ENCODE peak calls at places on chromosomes 13 and 19, in seven cellular contexts. J, M, H, N, S, O and Z are unnamed samples.

GRCh38 chr19:15464394-15465385 is at the start of gene RASAL3:
- DNase-seq in J (peak), M (no peak), H (no peak), N (no peak), S (no peak), O (no peak), Z (no peak)

GRCh38 chr13:99658266-99658991 is 157.2 kb downstream of the TM9SF2 start:
- DNase-seq in J (peak), M (peak), H (no peak), N (peak), S (peak), O (peak), Z (no peak)

GRCh38 chr13:60887711-60888110 is 490.7 kb downstream of the TDRD3 start:
- DNase-seq in J (no peak), M (no peak), H (no peak), N (no peak), S (no peak), O (peak), Z (no peak)

GRCh38 chr13:94249512-94249911 is 230.0 kb downstream of the DCT start:
- DNase-seq in J (no peak), M (no peak), H (no peak), N (no peak), S (no peak), O (no peak), Z (no peak)

GRCh38 chr13:80040219-80040976 is 300.5 kb downstream of the SPRY2 start:
- DNase-seq in J (peak), M (no peak), H (peak), N (peak), S (no peak), O (peak), Z (no peak)

GRCh38 chr19:1445185-1445931 is 4.6 kb upstream of the APC2 start:
- DNase-seq in J (peak), M (peak), H (peak), N (no peak), S (peak), O (peak), Z (peak)

GRCh38 chr19:47253467-47253881 is 2.9 kb upstream of the CCDC9 start:
- DNase-seq in J (no peak), M (no peak), H (no peak), N (no peak), S (no peak), O (peak), Z (no peak)

GRCh38 chr13:29524176-29524575 is 71.3 kb downstream of the SLC7A1 start:
- DNase-seq in J (no peak), M (no peak), H (no peak), N (no peak), S (no peak), O (no peak), Z (no peak)

GRCh38 chr19:56671613-56671994 is at the start of gene ZNF835:
- DNase-seq in J (peak), M (peak), H (no peak), N (no peak), S (peak), O (peak), Z (peak)

GRCh38 chr13:103156346-103156998 is 90.3 kb upstream of the SLC10A2 start:
- DNase-seq in J (no peak), M (peak), H (no peak), N (no peak), S (no peak), O (no peak), Z (no peak)

GRCh38 chr13:72911988-72912387 is 130.1 kb downstream of the PIBF1 start:
- DNase-seq in J (no peak), M (no peak), H (no peak), N (no peak), S (no peak), O (no peak), Z (no peak)

GRCh38 chr19:46885411-46885810 is 24.6 kb downstream of the ARHGAP35 start:
- DNase-seq in J (no peak), M (no peak), H (no peak), N (no peak), S (no peak), O (no peak), Z (no peak)

GRCh38 chr13:38417727-38418126 is 68.1 kb downstream of the UFM1 start:
- DNase-seq in J (no peak), M (no peak), H (peak), N (no peak), S (no peak), O (peak), Z (no peak)

GRCh38 chr13:110015253-110015652 is 228.9 kb upstream of the IRS2 start:
- DNase-seq in J (no peak), M (no peak), H (peak), N (no peak), S (no peak), O (peak), Z (no peak)

GRCh38 chr13:111967572-111968201 is 99.3 kb upstream of the SOX1 start:
- DNase-seq in J (no peak), M (peak), H (no peak), N (no peak), S (no peak), O (no peak), Z (no peak)

GRCh38 chr19:38023245-38023644 is 116.2 kb downstream of the SIPA1L3 start:
- DNase-seq in J (no peak), M (no peak), H (no peak), N (no peak), S (no peak), O (peak), Z (no peak)

GRCh38 chr13:107574517-107575215 is 640.7 kb downstream of the LIG4 start:
- DNase-seq in J (no peak), M (no peak), H (no peak), N (no peak), S (no peak), O (no peak), Z (no peak)

GRCh38 chr19:13621413-13621812 is 115.1 kb upstream of the CACNA1A start:
- DNase-seq in J (no peak), M (no peak), H (peak), N (peak), S (peak), O (peak), Z (peak)

GRCh38 chr13:51728275-51728673 is 75.7 kb downstream of the DHRS12 start:
- DNase-seq in J (no peak), M (no peak), H (no peak), N (no peak), S (no peak), O (no peak), Z (no peak)

GRCh38 chr19:47141695-47142094 is 11.1 kb downstream of the SAE1 start:
- DNase-seq in J (no peak), M (no peak), H (no peak), N (no peak), S (no peak), O (no peak), Z (no peak)

GRCh38 chr19:47765522-47766358 is 12.8 kb upstream of the SELENOW start:
- DNase-seq in J (peak), M (peak), H (no peak), N (no peak), S (peak), O (peak), Z (no peak)

GRCh38 chr13:111792956-111793355 is 274.0 kb upstream of the SOX1 start:
- DNase-seq in J (no peak), M (no peak), H (no peak), N (no peak), S (no peak), O (no peak), Z (no peak)

GRCh38 chr19:4365791-4366665 is 22.7 kb downstream of the MPND start:
- DNase-seq in J (no peak), M (no peak), H (no peak), N (no peak), S (no peak), O (no peak), Z (no peak)

GRCh38 chr19:31676271-31677004 is 327.2 kb upstream of the TSHZ3 start:
- DNase-seq in J (no peak), M (no peak), H (no peak), N (no peak), S (no peak), O (no peak), Z (no peak)

GRCh38 chr19:1267441-1268391 is 1.4 kb upstream of the CIRBP start:
- DNase-seq in J (no peak), M (no peak), H (no peak), N (no peak), S (no peak), O (no peak), Z (no peak)

GRCh38 chr13:27053902-27054595 is 117.6 kb downstream of the USP12 start:
- DNase-seq in J (no peak), M (no peak), H (peak), N (peak), S (no peak), O (peak), Z (no peak)

GRCh38 chr13:96816261-96816660 is 178.0 kb downstream of the OXGR1 start:
- DNase-seq in J (no peak), M (no peak), H (no peak), N (no peak), S (no peak), O (no peak), Z (no peak)

GRCh38 chr19:3366104-3366760 is at the start of gene NFIC:
- DNase-seq in J (peak), M (peak), H (peak), N (peak), S (peak), O (peak), Z (peak)

GRCh38 chr13:105462981-105463380 is 1072.5 kb downstream of the EFNB2 start:
- DNase-seq in J (no peak), M (no peak), H (no peak), N (no peak), S (no peak), O (no peak), Z (no peak)

GRCh38 chr19:32870154-32870573 is 597 bp upstream of the SLC7A9 start:
- DNase-seq in J (peak), M (no peak), H (no peak), N (no peak), S (no peak), O (no peak), Z (no peak)

GRCh38 chr13:101942535-101943157 is 459.2 kb downstream of the FGF14 start:
- DNase-seq in J (no peak), M (no peak), H (no peak), N (no peak), S (no peak), O (no peak), Z (no peak)

GRCh38 chr13:114005206-114005720 is 31.4 kb upstream of the C13orf46 start:
- DNase-seq in J (no peak), M (no peak), H (no peak), N (no peak), S (no peak), O (no peak), Z (no peak)

GRCh38 chr13:50280538-50280937 is 265.3 kb downstream of the KCNRG start:
- DNase-seq in J (no peak), M (no peak), H (no peak), N (no peak), S (no peak), O (no peak), Z (no peak)

GRCh38 chr13:75418997-75419396 is 63.0 kb downstream of the TBC1D4 start:
- DNase-seq in J (no peak), M (no peak), H (no peak), N (peak), S (no peak), O (no peak), Z (no peak)

GRCh38 chr13:58619396-58620113 is 988.0 kb downstream of the PCDH17 start:
- DNase-seq in J (no peak), M (no peak), H (no peak), N (no peak), S (no peak), O (no peak), Z (no peak)

GRCh38 chr19:30406220-30406944 is 34.2 kb downstream of the ZNF536 start:
- DNase-seq in J (no peak), M (peak), H (no peak), N (no peak), S (no peak), O (no peak), Z (no peak)
- TF ChIP-seq CTCF in J (peak), M (peak), H (no peak), N (peak), S (no peak), O (no peak), Z (no peak)

GRCh38 chr13:23433171-23434153 is at the start of gene SACS:
- DNase-seq in J (no peak), M (peak), H (no peak), N (no peak), S (no peak), O (peak), Z (no peak)

GRCh38 chr13:23440821-23441608 is 7.5 kb upstream of the SACS start:
- DNase-seq in J (no peak), M (no peak), H (no peak), N (no peak), S (no peak), O (peak), Z (no peak)

GRCh38 chr13:23432589-23432988 is 913 bp downstream of the SACS start:
- DNase-seq in J (no peak), M (no peak), H (no peak), N (no peak), S (no peak), O (no peak), Z (no peak)

GRCh38 chr13:23434431-23434830 is 929 bp upstream of the SACS start:
- DNase-seq in J (no peak), M (no peak), H (no peak), N (no peak), S (no peak), O (no peak), Z (no peak)

DNA sequence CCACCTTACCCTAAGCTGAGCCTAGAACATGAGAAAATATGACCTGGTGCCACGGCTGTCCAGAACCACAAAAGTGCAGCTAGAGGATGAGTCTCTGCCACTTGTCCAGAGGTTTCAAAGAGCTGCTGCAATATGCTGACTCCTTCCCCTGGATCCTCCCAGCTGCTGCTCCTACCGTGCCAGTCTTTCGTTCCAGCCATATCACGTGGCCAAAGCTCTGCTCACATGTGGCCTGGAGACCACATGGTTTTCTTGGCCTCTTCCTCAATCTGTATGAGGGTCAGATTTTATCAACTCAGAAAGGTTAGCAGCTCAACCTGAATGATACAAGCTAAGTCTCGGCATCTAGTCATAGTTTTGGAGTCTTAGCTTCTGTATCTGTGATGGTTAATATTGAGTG is 3.2 kb upstream of the SACS start:
- DNase-seq in J (no peak), M (no peak), H (no peak), N (no peak), S (no peak), O (no peak), Z (no peak)
- TF ChIP-seq CTCF in J (no peak), M (no peak), H (no peak), N (no peak), S (no peak), O (no peak), Z (no peak)

GRCh38 chr19:55114566-55115145 is 2.8 kb downstream of the PPP1R12C start:
- DNase-seq in J (no peak), M (no peak), H (no peak), N (no peak), S (no peak), O (no peak), Z (no peak)

GRCh38 chr19:55112246-55112780 is 5.1 kb downstream of the PPP1R12C start:
- DNase-seq in J (no peak), M (no peak), H (no peak), N (no peak), S (no peak), O (no peak), Z (no peak)

GRCh38 chr19:55113570-55114039 is 3.8 kb downstream of the PPP1R12C start:
- DNase-seq in J (peak), M (no peak), H (peak), N (peak), S (peak), O (no peak), Z (peak)

GRCh38 chr19:55111238-55111831 is 6.1 kb downstream of the PPP1R12C start:
- DNase-seq in J (no peak), M (no peak), H (no peak), N (no peak), S (no peak), O (no peak), Z (no peak)

GRCh38 chr19:55112781-55113569 is 4.5 kb downstream of the PPP1R12C start:
- DNase-seq in J (no peak), M (no peak), H (no peak), N (no peak), S (no peak), O (no peak), Z (no peak)
- TF ChIP-seq CTCF in J (no peak), M (no peak), H (no peak), N (no peak), S (no peak), O (no peak), Z (no peak)

DNA sequence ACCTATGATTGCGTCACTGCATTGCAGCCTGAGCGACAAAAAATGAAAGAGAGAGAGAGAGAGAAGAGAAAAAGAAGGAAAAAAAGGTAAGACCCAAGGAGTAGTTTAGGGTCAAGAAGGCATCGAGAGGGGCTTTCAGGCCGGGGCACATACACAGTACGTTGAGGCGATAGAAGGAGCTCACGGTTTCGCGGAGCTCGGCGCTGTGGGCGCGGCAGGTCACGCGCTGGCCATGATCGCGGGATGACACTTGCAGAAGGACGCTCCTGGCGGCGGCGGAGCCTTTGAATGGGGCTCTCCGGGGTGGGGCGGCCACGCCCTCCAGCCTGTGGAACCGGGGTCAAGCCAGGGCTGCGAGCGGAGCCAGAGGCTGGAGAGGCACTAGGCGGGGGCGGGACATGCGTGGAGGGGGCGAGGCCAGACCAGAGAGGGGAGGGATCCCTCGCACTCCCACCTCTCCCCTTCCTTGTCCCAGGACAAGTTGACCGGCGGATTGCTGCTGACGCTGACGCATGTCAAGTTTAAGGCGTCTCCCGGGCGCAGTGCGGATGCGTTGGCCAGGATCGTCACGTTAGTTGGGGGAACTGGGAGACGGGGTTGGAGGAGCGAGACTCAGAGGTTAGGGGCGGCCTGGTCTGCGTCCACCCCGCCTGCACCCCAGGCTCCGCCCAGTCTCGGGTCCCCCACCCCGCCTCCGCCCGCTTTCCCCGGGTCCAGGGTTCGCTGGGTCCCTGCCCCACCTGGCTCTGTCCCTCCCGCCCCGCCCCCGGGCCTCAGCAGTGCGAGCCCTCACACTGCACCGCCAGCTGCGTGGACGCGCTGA is 6.9 kb downstream of the NPHS1 start:
- DNase-seq in J (peak), M (no peak), H (peak), N (no peak), S (no peak), O (peak), Z (no peak)
- TF ChIP-seq CTCF in J (no peak), M (no peak), H (no peak), N (no peak), S (no peak), O (no peak), Z (no peak)

GRCh38 chr19:18522124-18522861 is 423 bp upstream of the ELL start:
- DNase-seq in J (peak), M (peak), H (peak), N (peak), S (peak), O (peak), Z (peak)
- TF ChIP-seq CTCF in J (no peak), M (peak), H (no peak), N (peak), S (peak), O (peak), Z (no peak)